ENCODE peak calls at places on chromosome 10, in six cellular contexts. R is HCT116, U is GM06990, J is lower lobe of right lung, N is AG10803, C is left lung. Z is an unnamed sample.

GRCh38 chr10:85926136-85926535 is 440.5 kb downstream of the GRID1 start:
- DNase-seq in J (no peak), C (no peak), U (no peak), N (no peak), R (no peak), Z (no peak)

GRCh38 chr10:23448323-23448722 is 9.4 kb downstream of the OTUD1 start:
- DNase-seq in N (no peak), C (no peak), J (no peak), R (no peak), U (no peak), Z (no peak)

GRCh38 chr10:125521721-125522680 is 161.0 kb downstream of the TEX36 start:
- DNase-seq in J (no peak), C (no peak), R (peak), U (peak), N (no peak), Z (no peak)

GRCh38 chr10:21134645-21135395 is 237.7 kb upstream of the NEBL start:
- DNase-seq in R (peak), N (no peak), C (no peak), J (no peak), U (no peak), Z (no peak)

GRCh38 chr10:6050801-6051445 is 11.2 kb downstream of the IL2RA start:
- DNase-seq in J (peak), N (peak), C (peak), R (no peak), U (peak), Z (peak)

GRCh38 chr10:112363696-112364688 is 9.9 kb upstream of the ACSL5 start:
- DNase-seq in R (no peak), N (no peak), C (no peak), J (no peak), U (no peak), Z (no peak)

GRCh38 chr10:46223064-46223480 is 63.7 kb upstream of the ANTXRL start:
- DNase-seq in J (no peak), C (no peak), N (no peak), R (no peak), U (no peak), Z (no peak)

GRCh38 chr10:33483124-33483794 is 148.8 kb upstream of the NRP1 start:
- DNase-seq in N (no peak), U (no peak), R (no peak), J (no peak), C (no peak), Z (no peak)

GRCh38 chr10:91091780-91092179 is 128.7 kb upstream of the PCGF5 start:
- DNase-seq in J (no peak), R (no peak), N (no peak), C (no peak), U (no peak), Z (no peak)

GRCh38 chr10:99435986-99436633 is 5.7 kb upstream of the GOT1 start:
- DNase-seq in N (peak), R (peak), J (no peak), C (no peak), U (peak), Z (no peak)

GRCh38 chr10:125811251-125811650 is 11.8 kb downstream of the UROS start:
- DNase-seq in U (no peak), J (no peak), C (no peak), N (peak), R (no peak), Z (no peak)

GRCh38 chr10:108250954-108251620 is 1086.6 kb upstream of the SORCS1 start:
- DNase-seq in U (no peak), R (no peak), J (no peak), N (no peak), C (no peak), Z (no peak)

GRCh38 chr10:24953350-24954074 is 1.1 kb upstream of the PRTFDC1 start:
- DNase-seq in U (no peak), C (no peak), J (no peak), R (no peak), N (peak), Z (no peak)

GRCh38 chr10:24950439-24950838 is 2.0 kb downstream of the PRTFDC1 start:
- DNase-seq in N (no peak), J (no peak), C (no peak), U (no peak), R (no peak), Z (no peak)

GRCh38 chr10:24951201-24952145 is 933 bp downstream of the PRTFDC1 start:
- DNase-seq in U (no peak), C (no peak), R (no peak), N (peak), J (peak), Z (no peak)

GRCh38 chr10:24952146-24952700 is at the start of gene PRTFDC1:
- DNase-seq in J (peak), N (no peak), C (peak), R (no peak), U (peak), Z (peak)

DNA sequence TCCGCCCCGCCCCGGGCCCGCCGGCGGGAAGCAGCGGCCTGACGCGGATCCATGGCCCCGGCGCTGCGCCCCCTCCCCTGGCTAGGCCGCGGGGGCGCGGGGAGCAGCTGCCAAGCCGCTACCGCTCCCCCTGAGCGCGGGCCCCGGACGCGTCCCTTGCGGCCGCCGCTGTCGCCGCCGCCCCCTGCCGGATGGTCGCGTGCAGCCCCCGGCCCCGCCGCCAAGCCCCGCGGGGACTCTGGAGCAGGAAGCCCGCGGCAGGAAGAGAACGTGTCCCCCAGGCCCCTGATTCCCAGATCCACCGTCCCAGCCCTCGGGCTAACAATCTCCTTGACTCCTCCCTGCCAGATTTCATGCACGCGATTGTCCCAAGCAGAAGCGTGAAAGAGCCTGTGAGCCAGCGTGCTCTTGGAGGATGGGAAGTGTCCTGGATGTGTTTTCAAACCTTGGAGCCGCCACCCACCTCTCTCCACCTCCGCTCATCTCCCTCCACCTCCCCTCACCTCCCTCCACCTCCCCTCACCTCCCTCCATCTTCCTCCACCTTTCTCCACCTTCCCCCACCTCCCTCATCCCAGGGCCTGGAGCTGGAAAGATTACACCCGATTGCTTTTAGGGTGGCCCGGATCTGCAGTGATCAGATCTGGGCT is 419 bp upstream of the PRTFDC1 start:
- DNase-seq in C (no peak), J (peak), N (peak), U (peak), R (no peak), Z (peak)
- TF ChIP-seq CTCF in C (no peak), J (peak), N (no peak), U (peak), R (no peak), Z (no peak)

GRCh38 chr10:132792796-132793195 is 6.8 kb upstream of the NKX6-2 start:
- DNase-seq in R (no peak), J (no peak), U (no peak), N (no peak), C (no peak), Z (no peak)

GRCh38 chr10:132793871-132794849 is 8.2 kb upstream of the NKX6-2 start:
- DNase-seq in N (peak), R (no peak), U (no peak), C (peak), J (no peak), Z (no peak)

GRCh38 chr10:132790470-132790869 is 4.5 kb upstream of the NKX6-2 start:
- DNase-seq in N (no peak), J (no peak), C (no peak), U (no peak), R (no peak), Z (no peak)

GRCh38 chr10:132790934-132791829 is 5.2 kb upstream of the NKX6-2 start:
- DNase-seq in N (no peak), R (no peak), C (no peak), J (no peak), U (no peak), Z (no peak)

DNA sequence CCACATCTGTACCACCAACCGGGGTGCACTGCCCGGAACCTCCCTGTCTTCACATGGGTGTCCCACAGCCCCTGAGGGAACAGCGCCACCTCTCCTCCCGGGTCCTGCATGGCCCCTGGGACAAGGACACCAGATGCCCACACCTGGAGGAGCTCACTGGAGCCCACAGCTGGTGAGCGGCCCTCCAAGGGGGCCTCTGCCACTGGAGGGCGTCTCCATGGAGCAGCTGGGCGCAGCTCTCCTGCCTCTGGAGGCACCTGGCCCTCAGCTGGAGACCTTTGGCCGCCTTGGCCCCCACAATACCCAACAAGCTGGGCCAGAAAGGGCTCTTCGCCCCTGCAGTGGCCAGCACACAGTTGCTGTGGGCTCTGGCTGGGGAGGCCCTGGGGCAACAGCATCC is 7.3 kb upstream of the NKX6-2 start:
- DNase-seq in N (no peak), U (no peak), C (no peak), R (no peak), J (no peak), Z (no peak)
- TF ChIP-seq CTCF in N (no peak), U (no peak), C (no peak), R (no peak), J (no peak), Z (no peak)

GRCh38 chr10:106609867-106610266 is 554.6 kb downstream of the SORCS1 start:
- DNase-seq in N (no peak), U (no peak), J (no peak), C (no peak), R (no peak), Z (no peak)
- TF ChIP-seq CTCF in N (peak), U (no peak), J (no peak), C (no peak), R (no peak), Z (no peak)

GRCh38 chr10:52172581-52172980 is 141.5 kb upstream of the DKK1 start:
- DNase-seq in J (no peak), N (peak), C (no peak), U (no peak), R (no peak), Z (no peak)
- TF ChIP-seq CTCF in J (no peak), N (peak), C (no peak), U (no peak), R (no peak), Z (no peak)

GRCh38 chr10:76037531-76037930 is 606.1 kb downstream of the LRMDA start:
- DNase-seq in U (no peak), J (no peak), N (peak), C (no peak), R (no peak), Z (no peak)

GRCh38 chr10:76036962-76037361 is 605.5 kb downstream of the LRMDA start:
- DNase-seq in U (no peak), R (no peak), N (no peak), J (no peak), C (no peak), Z (no peak)

GRCh38 chr10:76040830-76041220 is 609.4 kb downstream of the LRMDA start:
- DNase-seq in N (no peak), U (no peak), R (no peak), C (no peak), J (no peak), Z (no peak)

GRCh38 chr10:76038696-76039095 is 607.3 kb downstream of the LRMDA start:
- DNase-seq in C (no peak), U (no peak), R (no peak), J (no peak), N (no peak), Z (no peak)

DNA sequence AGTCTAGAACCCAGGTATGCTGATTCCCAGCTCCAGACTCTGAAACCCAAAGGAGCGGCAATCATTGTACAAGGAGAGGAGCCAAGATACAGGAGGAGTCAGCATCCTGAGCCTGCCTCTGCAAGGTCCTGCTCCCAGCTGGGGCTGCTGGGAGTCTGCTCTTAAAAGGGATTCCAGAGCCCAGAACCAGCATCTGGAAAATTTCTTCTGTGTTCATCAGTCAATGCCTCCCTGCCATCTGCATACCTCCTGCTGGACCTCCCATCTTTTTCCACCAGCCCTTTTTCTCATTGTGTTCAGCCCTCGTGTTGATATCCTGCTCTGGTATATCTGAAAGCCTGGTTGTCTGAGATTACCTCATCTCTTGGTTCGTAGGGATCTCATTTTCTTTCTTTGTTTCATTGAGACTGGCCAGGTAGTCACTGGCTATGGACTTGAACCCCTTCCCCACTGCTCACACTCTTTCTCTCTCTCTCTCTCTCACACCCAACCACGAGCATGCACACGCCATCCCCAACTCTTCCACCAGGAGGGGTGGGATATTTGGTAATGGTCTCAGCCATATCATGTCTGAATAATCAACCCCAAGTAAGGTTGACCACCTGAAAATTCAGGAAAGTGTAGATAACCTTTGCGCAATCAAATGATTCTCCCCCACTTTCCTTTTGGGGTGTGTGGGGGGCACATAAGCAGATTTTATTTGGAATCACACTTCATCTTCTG is 608.8 kb downstream of the LRMDA start:
- DNase-seq in C (no peak), U (no peak), J (no peak), N (no peak), R (no peak), Z (no peak)
- TF ChIP-seq CTCF in C (no peak), U (no peak), J (no peak), N (no peak), R (peak), Z (no peak)

GRCh38 chr10:16547973-16548372 is 26.3 kb upstream of the C1QL3 start:
- DNase-seq in J (no peak), N (no peak), U (no peak), C (no peak), R (no peak), Z (no peak)

DNA sequence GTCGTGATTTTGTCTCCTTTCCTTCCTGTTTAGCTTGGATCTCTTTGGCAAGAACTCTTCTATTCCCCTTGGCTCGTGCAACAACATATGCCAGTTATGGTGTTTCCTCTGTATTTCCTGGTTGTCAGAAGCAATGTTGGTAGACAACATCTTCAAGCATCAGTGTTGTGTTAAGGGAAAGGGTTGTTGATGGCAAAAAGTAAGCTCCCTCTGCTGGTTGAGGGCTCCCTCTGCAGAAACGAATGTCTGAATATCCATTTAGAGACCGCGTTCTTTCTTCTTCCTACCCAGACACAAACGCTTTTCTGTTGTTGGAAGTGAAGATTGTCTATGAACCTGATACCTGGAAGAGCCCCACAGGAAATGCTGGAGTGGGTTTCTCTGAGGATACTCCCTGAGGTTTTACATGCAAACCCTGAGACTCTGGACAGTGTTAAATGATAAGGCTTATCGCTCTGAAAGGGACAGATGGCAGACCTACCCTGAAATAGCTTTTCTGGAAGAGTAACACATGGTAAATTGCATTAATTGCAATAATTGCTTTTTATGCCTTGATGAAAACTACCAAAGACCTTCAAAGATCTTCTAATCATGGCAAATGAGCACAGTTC is 23.6 kb upstream of the C1QL3 start:
- DNase-seq in R (peak), J (no peak), U (no peak), N (peak), C (no peak), Z (no peak)
- TF ChIP-seq CTCF in R (peak), J (peak), U (peak), N (peak), C (peak), Z (no peak)

Z was measured in activated B cell treated with CpG ODN at 0.5 μM for 24 hours.